ENCODE peak calls at places on chromosome 6, in six cellular contexts. G is mammary epithelial cell, H is fibroblast of lung, U is astrocyte, X is GM23248, S is MM.1S. Z is an unnamed sample.

GRCh38 chr6:108589244-108589730 is 28.6 kb downstream of the FOXO3 start:
- DNase-seq in X (peak), S (peak), G (peak), H (peak), U (peak), Z (peak)

GRCh38 chr6:35391240-35391968 is 49.0 kb downstream of the PPARD start:
- DNase-seq in U (peak), X (peak), S (no peak), H (peak), G (peak), Z (no peak)

GRCh38 chr6:10505529-10505928 is 15.6 kb upstream of the GCNT2 start:
- DNase-seq in G (no peak), H (no peak), U (no peak), X (no peak), S (no peak), Z (no peak)

GRCh38 chr6:70371454-70372105 is 41.7 kb upstream of the FAM135A start:
- DNase-seq in H (peak), G (peak), S (peak), U (peak), X (peak), Z (peak)

GRCh38 chr6:88374556-88374955 is 208.4 kb upstream of the CNR1 start:
- DNase-seq in U (no peak), X (no peak), H (no peak), S (no peak), G (no peak), Z (no peak)

GRCh38 chr6:105163186-105163585 is 16.6 kb downstream of the POPDC3 start:
- DNase-seq in S (no peak), X (no peak), H (no peak), G (no peak), U (no peak), Z (no peak)

GRCh38 chr6:85453490-85453889 is 3.6 kb downstream of the NT5E start:
- DNase-seq in H (no peak), X (no peak), U (no peak), S (no peak), G (no peak), Z (no peak)

GRCh38 chr6:150211700-150212615 is 69.1 kb downstream of the PPP1R14C start:
- DNase-seq in H (no peak), U (peak), X (peak), S (no peak), G (no peak), Z (no peak)

GRCh38 chr6:30937265-30937664 is 3.5 kb upstream of the MUCL3 start:
- DNase-seq in X (no peak), H (no peak), G (no peak), U (no peak), S (no peak), Z (no peak)

GRCh38 chr6:81890846-81891245 is 138.4 kb upstream of the TENT5A start:
- DNase-seq in H (peak), S (no peak), U (peak), G (no peak), X (peak), Z (no peak)

GRCh38 chr6:53048431-53049195 is 16.6 kb upstream of the FBXO9 start:
- DNase-seq in X (peak), H (peak), S (peak), G (peak), U (peak), Z (no peak)

GRCh38 chr6:161366301-161366953 is 92.6 kb upstream of the AGPAT4 start:
- DNase-seq in U (no peak), X (no peak), H (no peak), G (no peak), S (no peak), Z (no peak)
- H2AFZ ChIP-seq in U (no peak), X (no peak), H (no peak), G (no peak), S (no peak), Z (no peak)

GRCh38 chr6:147508073-147508870 is at the start of gene SAMD5:
- DNase-seq in X (peak), H (peak), S (no peak), U (peak), G (peak), Z (peak)
- TF ChIP-seq EZH2 in X (no peak), H (no peak), S (no peak), U (no peak), G (no peak), Z (peak)

GRCh38 chr6:41470341-41471063 is 75.7 kb upstream of the FOXP4 start:
- DNase-seq in U (peak), X (peak), H (no peak), G (no peak), S (no peak), Z (peak)
- H3K4me2 ChIP-seq in U (peak), X (no peak), H (no peak), G (peak), S (no peak), Z (peak)

GRCh38 chr6:62391358-62391757 is 105.3 kb upstream of the KHDRBS2 start:
- DNase-seq in S (peak), H (no peak), X (no peak), U (no peak), G (no peak), Z (no peak)
- H2AFZ ChIP-seq in S (peak), H (no peak), X (no peak), U (no peak), G (no peak), Z (no peak)

GRCh38 chr6:46015119-46015968 is at the start of gene CLIC5:
- DNase-seq in G (no peak), S (peak), H (no peak), U (no peak), X (no peak), Z (peak)

GRCh38 chr6:46013639-46014038 is 2.0 kb downstream of the CLIC5 start:
- DNase-seq in U (no peak), S (no peak), H (no peak), X (no peak), G (no peak), Z (peak)

GRCh38 chr6:46014054-46014453 is 1.6 kb downstream of the CLIC5 start:
- DNase-seq in S (no peak), H (no peak), U (no peak), G (no peak), X (no peak), Z (no peak)

GRCh38 chr6:46016063-46016608 is 476 bp upstream of the CLIC5 start:
- DNase-seq in S (no peak), G (no peak), H (no peak), U (no peak), X (no peak), Z (no peak)

GRCh38 chr6:46014511-46015118 is 1.0 kb downstream of the CLIC5 start:
- DNase-seq in U (no peak), G (no peak), H (no peak), S (no peak), X (no peak), Z (peak)
- TF ChIP-seq EZH2 in U (peak), G (peak), H (peak), S (no peak), X (no peak), Z (peak)

GRCh38 chr6:148693882-148694484 is 52.8 kb upstream of the UST start:
- DNase-seq in U (no peak), X (peak), S (no peak), G (no peak), H (no peak), Z (no peak)
- H3K4me2 ChIP-seq in U (no peak), X (no peak), S (no peak), G (no peak), H (no peak), Z (no peak)

DNA sequence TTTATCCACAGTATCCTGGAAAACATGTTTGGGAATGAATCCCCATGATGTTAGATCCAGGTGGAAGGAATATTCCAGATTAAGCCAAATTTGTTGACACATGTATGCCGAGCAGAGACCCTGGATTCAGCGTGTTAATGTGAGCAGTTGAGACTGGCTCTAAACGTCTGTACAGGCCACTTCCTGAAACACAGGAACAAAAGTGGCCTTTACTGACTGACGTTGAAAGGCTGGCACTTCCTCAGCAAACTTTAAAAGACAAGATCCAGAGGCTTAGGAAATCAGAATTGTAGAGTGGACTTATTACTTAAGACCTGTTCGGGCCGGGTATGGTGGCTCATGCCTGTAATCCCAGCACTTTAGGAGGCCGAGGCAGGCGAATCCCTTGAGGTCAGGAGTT is 125.7 kb upstream of the ARID1B start:
- DNase-seq in U (no peak), H (no peak), S (no peak), X (no peak), G (no peak), Z (no peak)
- H2AFZ ChIP-seq in U (no peak), H (no peak), S (no peak), X (no peak), G (no peak), Z (no peak)

GRCh38 chr6:162770955-162771354 is 43.2 kb downstream of the PACRG start:
- DNase-seq in G (no peak), X (no peak), H (no peak), S (no peak), U (no peak), Z (no peak)
- TF ChIP-seq EZH2 in G (no peak), X (no peak), H (no peak), S (no peak), U (no peak), Z (no peak)

Z was measured in neural progenitor cell.